ENCODE peak calls at places on chromosomes 13 and 19, in four cellular contexts. One of them, this sample, is unnamed.

GRCh38 chr13:101230271-101230890 is 185.9 kb downstream of the NALCN start:
- DNase-seq in A673: no peak
- DNase-seq in HS-5: no peak
- DNase-seq in uterus: no peak
- DNase-seq in this sample: no peak

GRCh38 chr13:106183410-106184128 is 351.9 kb downstream of the EFNB2 start:
- DNase-seq in A673: peak
- DNase-seq in HS-5: no peak
- DNase-seq in uterus: no peak
- DNase-seq in this sample: peak

GRCh38 chr19:4018140-4018613 is 10.6 kb downstream of the PIAS4 start:
- DNase-seq in A673: peak
- DNase-seq in HS-5: no peak
- DNase-seq in uterus: no peak
- DNase-seq in this sample: no peak

GRCh38 chr19:17420267-17420924 is 549 bp downstream of the MVB12A start:
- DNase-seq in A673: no peak
- DNase-seq in HS-5: no peak
- DNase-seq in uterus: peak
- DNase-seq in this sample: peak

GRCh38 chr19:44587863-44588752 is 25.3 kb upstream of the IGSF23 start:
- DNase-seq in A673: peak
- DNase-seq in HS-5: peak
- DNase-seq in uterus: no peak
- DNase-seq in this sample: peak

GRCh38 chr19:52148256-52148655 is 8.5 kb upstream of the ZNF616 start:
- DNase-seq in A673: no peak
- DNase-seq in HS-5: no peak
- DNase-seq in uterus: no peak
- DNase-seq in this sample: no peak

GRCh38 chr19:30669329-30670010 is 297.3 kb downstream of the ZNF536 start:
- DNase-seq in A673: peak
- DNase-seq in HS-5: no peak
- DNase-seq in uterus: peak
- DNase-seq in this sample: peak

GRCh38 chr13:33487575-33488243 is 202.2 kb upstream of the STARD13 start:
- DNase-seq in A673: peak
- DNase-seq in HS-5: no peak
- DNase-seq in uterus: peak
- DNase-seq in this sample: peak

GRCh38 chr19:28710278-28710677 is 502.7 kb downstream of the UQCRFS1 start:
- DNase-seq in A673: peak
- DNase-seq in HS-5: peak
- DNase-seq in uterus: no peak
- DNase-seq in this sample: peak

GRCh38 chr19:51089786-51090185 is 7.1 kb upstream of the KLK14 start:
- DNase-seq in A673: no peak
- DNase-seq in HS-5: no peak
- DNase-seq in uterus: no peak
- DNase-seq in this sample: no peak

GRCh38 chr19:9818175-9818733 is 625 bp downstream of the FBXL12 start:
- DNase-seq in A673: no peak
- DNase-seq in HS-5: no peak
- DNase-seq in uterus: no peak
- DNase-seq in this sample: no peak

GRCh38 chr13:72911988-72912387 is 130.1 kb downstream of the PIBF1 start:
- DNase-seq in A673: no peak
- DNase-seq in HS-5: no peak
- DNase-seq in uterus: no peak
- DNase-seq in this sample: no peak

GRCh38 chr19:30842926-30843325 is 470.7 kb downstream of the ZNF536 start:
- DNase-seq in A673: no peak
- DNase-seq in HS-5: no peak
- DNase-seq in uterus: no peak
- DNase-seq in this sample: no peak

GRCh38 chr19:51016798-51017683 is 2.5 kb downstream of the KLK10 start:
- DNase-seq in A673: peak
- DNase-seq in HS-5: no peak
- DNase-seq in uterus: peak
- DNase-seq in this sample: peak

GRCh38 chr19:17129377-17129776 is 53.8 kb downstream of the MYO9B start:
- DNase-seq in A673: no peak
- DNase-seq in HS-5: no peak
- DNase-seq in uterus: no peak
- DNase-seq in this sample: no peak

GRCh38 chr19:46372901-46373572 is 26.1 kb downstream of the PPP5C start:
- DNase-seq in A673: peak
- DNase-seq in HS-5: no peak
- DNase-seq in uterus: no peak
- DNase-seq in this sample: peak

GRCh38 chr13:32984857-32985626 is 31.2 kb upstream of the KL start:
- DNase-seq in A673: no peak
- DNase-seq in HS-5: no peak
- DNase-seq in uterus: no peak
- DNase-seq in this sample: peak

GRCh38 chr13:100323937-100324336 is 235.0 kb downstream of the PCCA start:
- DNase-seq in A673: no peak
- DNase-seq in HS-5: no peak
- DNase-seq in uterus: no peak
- DNase-seq in this sample: no peak

GRCh38 chr13:112720814-112721197 is 31.0 kb downstream of the ATP11A start:
- DNase-seq in A673: no peak
- DNase-seq in HS-5: no peak
- DNase-seq in uterus: peak
- DNase-seq in this sample: no peak

GRCh38 chr13:39144391-39144790 is 106.1 kb downstream of the NHLRC3 start:
- DNase-seq in A673: no peak
- DNase-seq in HS-5: no peak
- DNase-seq in uterus: no peak
- DNase-seq in this sample: peak

GRCh38 chr13:38566526-38566925 is 120.4 kb upstream of the FREM2 start:
- DNase-seq in A673: peak
- DNase-seq in HS-5: no peak
- DNase-seq in uterus: no peak
- DNase-seq in this sample: peak

GRCh38 chr19:1577090-1577928 is 9.2 kb upstream of the MEX3D start:
- DNase-seq in A673: no peak
- DNase-seq in HS-5: no peak
- DNase-seq in uterus: no peak
- DNase-seq in this sample: no peak

GRCh38 chr19:43474986-43475705 is 9.7 kb upstream of the LYPD3 start:
- DNase-seq in A673: peak
- DNase-seq in HS-5: no peak
- DNase-seq in uterus: peak
- DNase-seq in this sample: peak

GRCh38 chr19:42596391-42597071 is 1.8 kb upstream of the CEACAM8 start:
- DNase-seq in A673: peak
- DNase-seq in HS-5: no peak
- DNase-seq in uterus: no peak
- DNase-seq in this sample: peak

GRCh38 chr19:49489601-49490167 is 2.3 kb downstream of the RPL13A start:
- DNase-seq in A673: no peak
- DNase-seq in HS-5: no peak
- DNase-seq in uterus: no peak
- DNase-seq in this sample: no peak

GRCh38 chr13:95641291-95641811 is 3.2 kb downstream of the DZIP1 start:
- DNase-seq in A673: no peak
- DNase-seq in HS-5: no peak
- DNase-seq in uterus: peak
- DNase-seq in this sample: peak

GRCh38 chr19:7942981-7943443 is 454 bp downstream of the TIMM44 start:
- DNase-seq in A673: no peak
- DNase-seq in HS-5: no peak
- DNase-seq in uterus: no peak
- DNase-seq in this sample: peak

GRCh38 chr13:72386138-72386684 is 341.2 kb downstream of the MZT1 start:
- DNase-seq in A673: no peak
- DNase-seq in HS-5: no peak
- DNase-seq in uterus: no peak
- DNase-seq in this sample: no peak

GRCh38 chr19:31223805-31224534 is 125.3 kb downstream of the TSHZ3 start:
- DNase-seq in A673: peak
- DNase-seq in HS-5: peak
- DNase-seq in uterus: no peak
- DNase-seq in this sample: no peak

GRCh38 chr19:41612483-41612882 is 14.4 kb downstream of the CEACAM4 start:
- DNase-seq in A673: no peak
- DNase-seq in HS-5: no peak
- DNase-seq in uterus: no peak
- DNase-seq in this sample: no peak

GRCh38 chr13:26646603-26647002 is 89.1 kb downstream of the WASF3 start:
- DNase-seq in A673: no peak
- DNase-seq in HS-5: no peak
- DNase-seq in uterus: no peak
- DNase-seq in this sample: no peak

GRCh38 chr13:36461472-36461871 is 29.2 kb downstream of the CCNA1 start:
- DNase-seq in A673: no peak
- DNase-seq in HS-5: no peak
- DNase-seq in uterus: no peak
- DNase-seq in this sample: no peak

GRCh38 chr19:13668964-13669363 is 95.4 kb upstream of the MRI1 start:
- DNase-seq in A673: no peak
- DNase-seq in HS-5: no peak
- DNase-seq in uterus: no peak
- DNase-seq in this sample: no peak

GRCh38 chr19:56720281-56720680 is 48.7 kb upstream of the ZNF835 start:
- DNase-seq in A673: peak
- DNase-seq in HS-5: no peak
- DNase-seq in uterus: peak
- DNase-seq in this sample: peak

GRCh38 chr19:33236696-33237390 is 11.2 kb upstream of the SLC7A10 start:
- DNase-seq in A673: no peak
- DNase-seq in HS-5: no peak
- DNase-seq in uterus: no peak
- DNase-seq in this sample: no peak

GRCh38 chr13:67408823-67409222 is 178.7 kb upstream of the PCDH9 start:
- DNase-seq in A673: no peak
- DNase-seq in HS-5: no peak
- DNase-seq in uterus: no peak
- DNase-seq in this sample: peak

GRCh38 chr19:12840091-12841079 is 2.1 kb downstream of the MAST1 start:
- DNase-seq in A673: peak
- DNase-seq in HS-5: no peak
- DNase-seq in uterus: no peak
- DNase-seq in this sample: peak